ENCODE peak calls at places on chromosome 9, in seven cellular contexts. W is IMR-90, E is H9, J is neuronal stem cell, Y is H1, I is mesenchymal stem cell, K is trophoblast cell. G is an unnamed sample.

GRCh38 chr9:8206720-8207119 is 407.1 kb upstream of the DMAC1 start:
- DNase-seq in Y (no peak), E (no peak), J (no peak), K (no peak), W (no peak), I (no peak), G (no peak)

GRCh38 chr9:89036862-89037261 is 45.6 kb downstream of the S1PR3 start:
- DNase-seq in I (no peak), Y (no peak), W (no peak), J (no peak), K (peak; percentile 11), E (no peak), G (no peak)

GRCh38 chr9:69204869-69205268 is 30.8 kb downstream of the TJP2 start:
- DNase-seq in K (peak; percentile 41), E (no peak), J (no peak), I (peak; percentile 49), W (peak; percentile 69), Y (no peak), G (peak; percentile 49)

GRCh38 chr9:38432922-38433510 is 8.8 kb upstream of the IGFBPL1 start:
- DNase-seq in J (no peak), W (peak; percentile 54), I (peak; percentile 47), Y (no peak), K (peak; percentile 80), E (no peak), G (peak; percentile 66)

GRCh38 chr9:79012561-79012960 is 559.2 kb upstream of the TLE4 start:
- DNase-seq in Y (no peak), W (peak; percentile 70), J (no peak), K (peak; percentile 39), I (peak; percentile 41), E (no peak), G (peak; percentile 46)

GRCh38 chr9:112750111-112750766 is at the start of gene SNX30:
- DNase-seq in I (peak; percentile 89), Y (peak; percentile 17), J (peak; percentile 87), K (peak; percentile 92), W (peak; percentile 85), E (peak; percentile 91), G (peak; percentile 91)

GRCh38 chr9:135611142-135611874 is 28.0 kb downstream of the GLT6D1 start:
- DNase-seq in Y (no peak), W (no peak), E (peak; percentile 10), K (no peak), J (no peak), I (no peak), G (no peak)

GRCh38 chr9:16679327-16679821 is 191.1 kb downstream of the BNC2 start:
- DNase-seq in Y (no peak), K (no peak), J (no peak), E (no peak), I (no peak), W (peak; percentile 30), G (peak; percentile 47)

GRCh38 chr9:99012957-99013512 is 69.3 kb downstream of the COL15A1 start:
- DNase-seq in W (no peak), I (no peak), E (no peak), J (no peak), Y (no peak), K (peak; percentile 75), G (peak; percentile 15)

GRCh38 chr9:113955076-113955752 is 79.1 kb downstream of the ZNF618 start:
- DNase-seq in W (peak; percentile 81), Y (no peak), J (no peak), K (no peak), I (peak; percentile 83), E (no peak), G (no peak)

DNA sequence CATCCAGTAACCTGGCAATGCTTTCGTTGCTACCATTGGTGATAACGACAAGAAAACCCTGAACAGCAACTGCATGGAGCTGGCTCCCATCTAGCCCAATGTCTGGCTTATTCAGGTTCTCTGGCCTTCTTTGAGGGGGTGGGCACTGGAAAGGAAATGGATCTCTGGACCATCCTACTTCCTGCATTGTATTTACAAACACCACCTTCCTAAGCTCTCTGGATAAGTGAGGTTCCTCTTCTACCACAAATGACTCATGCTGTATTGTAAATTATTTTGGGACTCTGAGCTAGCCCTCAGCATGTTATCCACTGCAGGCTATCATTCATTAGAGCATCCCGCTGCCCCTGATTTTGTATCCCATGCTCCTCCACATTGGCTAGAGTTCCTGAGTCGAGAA is 136.9 kb upstream of the KLF9 start:
- DNase-seq in W (peak; percentile 35), E (no peak), J (no peak), I (no peak), Y (no peak), K (no peak), G (no peak)
- H3K4ac ChIP-seq in W (peak overlapping the region; percentile 48), E (no peak overlapping the region), J (no peak overlapping the region), I (no peak overlapping the region), Y (no peak overlapping the region), K (no peak overlapping the region), G (no peak overlapping the region)

GRCh38 chr9:37371565-37372464 is 50.7 kb upstream of the GRHPR start:
- DNase-seq in W (peak; percentile 58), K (peak; percentile 94), J (no peak), Y (no peak), E (no peak), I (no peak), G (no peak)

GRCh38 chr9:37370968-37371563 is 51.4 kb upstream of the GRHPR start:
- DNase-seq in Y (no peak), J (no peak), K (no peak), E (no peak), I (no peak), W (no peak), G (no peak)

GRCh38 chr9:37373621-37374020 is 48.9 kb upstream of the GRHPR start:
- DNase-seq in J (no peak), Y (no peak), K (no peak), I (no peak), E (no peak), W (no peak), G (no peak)

GRCh38 chr9:37374892-37375291 is 47.6 kb upstream of the GRHPR start:
- DNase-seq in E (no peak), K (no peak), W (no peak), Y (no peak), J (no peak), I (no peak), G (no peak)

GRCh38 chr9:37372839-37373238 is 49.7 kb upstream of the GRHPR start:
- DNase-seq in Y (no peak), E (no peak), J (no peak), I (no peak), K (no peak), W (no peak), G (no peak)
- H3K4me1 ChIP-seq in Y (no peaks in the 10 kb centered on the region), E (no peaks in the 10 kb centered on the region), J (no peaks in the 10 kb centered on the region), I (peaks cover 8% of the 10 kb centered on the region), K (peaks cover 4% of the 10 kb centered on the region), W (peaks cover 2% of the 10 kb centered on the region), G (no peaks in the 10 kb centered on the region)

GRCh38 chr9:92402359-92402758 is 2.0 kb downstream of the OGN start:
- DNase-seq in I (no peak), K (no peak), J (no peak), Y (no peak), E (no peak), W (no peak), G (no peak)
- H3K4ac ChIP-seq in I (no peak overlapping the region), K (no peak overlapping the region), J (no peak overlapping the region), Y (no peak overlapping the region), E (no peak overlapping the region), W (no peak overlapping the region), G (no peak overlapping the region)

GRCh38 chr9:128054090-128054489 is 13.0 kb downstream of the NAIF1 start:
- DNase-seq in J (no peak), E (no peak), Y (no peak), K (no peak), W (no peak), I (no peak), G (no peak)
- H3K4me1 ChIP-seq in J (peaks cover 12% of the 10 kb centered on the region), E (peaks cover 3% of the 10 kb centered on the region), Y (peaks cover 17% of the 10 kb centered on the region), K (peaks cover 10% of the 10 kb centered on the region), W (peaks cover 8% of the 10 kb centered on the region), I (peaks cover 13% of the 10 kb centered on the region), G (peaks cover 17% of the 10 kb centered on the region)

GRCh38 chr9:19631181-19631580 is 157.7 kb downstream of the SLC24A2 start:
- DNase-seq in I (no peak), J (no peak), E (no peak), Y (no peak), W (no peak), K (no peak), G (no peak)

GRCh38 chr9:19634881-19635280 is 154.0 kb downstream of the SLC24A2 start:
- DNase-seq in W (no peak), J (no peak), Y (no peak), K (no peak), E (no peak), I (peak; percentile 18), G (no peak)

GRCh38 chr9:19630762-19631161 is 158.1 kb downstream of the SLC24A2 start:
- DNase-seq in K (no peak), J (no peak), E (no peak), I (peak; percentile 1), Y (no peak), W (no peak), G (no peak)

DNA sequence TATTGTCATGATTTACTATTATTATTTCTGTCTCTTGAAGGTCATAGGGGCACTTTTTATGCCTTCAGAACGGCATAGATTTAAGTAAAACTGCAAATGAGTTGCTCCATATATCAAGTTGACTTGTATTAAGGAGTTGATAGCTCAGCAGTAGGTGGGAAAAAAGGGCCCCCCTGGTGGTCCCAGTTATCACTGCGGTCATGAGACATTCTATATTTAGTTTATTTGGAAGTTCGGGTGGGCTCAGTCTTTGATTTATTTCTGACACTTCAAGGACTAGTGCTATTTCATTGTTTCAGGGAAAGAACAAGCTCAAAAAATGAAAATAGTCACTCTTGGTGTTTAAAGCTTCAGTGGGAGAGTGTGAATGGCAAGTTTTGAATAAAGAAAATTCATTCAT is 159.3 kb downstream of the SLC24A2 start:
- DNase-seq in W (no peak), I (no peak), Y (no peak), J (no peak), E (no peak), K (no peak), G (peak; percentile 26)
- H3K4ac ChIP-seq in W (no peak overlapping the region), I (no peak overlapping the region), Y (no peak overlapping the region), J (no peak overlapping the region), E (no peak overlapping the region), K (no peak overlapping the region), G (no peak overlapping the region)

GRCh38 chr9:97629136-97629535 is 4.0 kb downstream of the TSTD2 start:
- DNase-seq in W (no peak), E (no peak), K (no peak), J (no peak), Y (no peak), I (no peak), G (peak; percentile 44)
- H3K4me1 ChIP-seq in W (peaks cover 9% of the 10 kb centered on the region), E (peaks cover 6% of the 10 kb centered on the region), K (peaks cover 5% of the 10 kb centered on the region), J (peaks cover 4% of the 10 kb centered on the region), Y (no peaks in the 10 kb centered on the region), I (peaks cover 8% of the 10 kb centered on the region), G (no peaks in the 10 kb centered on the region)

DNA sequence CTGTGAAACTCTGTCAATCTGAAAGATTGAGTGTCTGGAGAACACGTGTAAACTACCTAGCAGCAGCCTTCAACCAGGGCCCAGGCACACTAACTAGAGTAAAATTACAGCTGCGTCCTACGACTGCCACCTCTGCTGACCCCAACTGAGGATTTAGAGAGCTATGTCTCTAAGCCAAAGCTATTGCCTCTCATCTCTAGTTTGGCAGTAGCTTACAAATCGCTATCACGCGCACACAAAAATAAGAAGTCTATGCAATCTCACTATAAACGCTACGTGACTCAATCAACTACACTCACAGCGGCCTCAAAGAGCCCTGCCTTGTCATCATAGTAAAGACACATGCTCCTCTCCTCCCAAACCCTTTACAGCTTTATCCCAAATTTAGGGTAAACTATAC is 8.7 kb downstream of the PPP6C start:
- DNase-seq in E (no peak), J (no peak), I (no peak), W (no peak), Y (no peak), K (no peak), G (no peak)
- H3K4ac ChIP-seq in E (no peak overlapping the region), J (no peak overlapping the region), I (no peak overlapping the region), W (no peak overlapping the region), Y (no peak overlapping the region), K (peak overlapping the region; percentile 19), G (no peak overlapping the region)

G was measured in mesendoderm.